ENCODE peak calls at places on chromosomes 11 and 22, in eight cellular contexts. I, M, V, U, L, W, H and B are unnamed samples.
A peak's percentile ranks its signal among the peaks of the same experiment; 100 is the strongest.

GRCh38 chr22:23222033-23222840 is 41.9 kb downstream of the BCR start:
- DNase-seq in H (no peak), L (no peak), I (no peak), W (no peak), M (no peak), U (no peak), V (no peak), B (no peak)

GRCh38 chr22:24845036-24845918 is 39.3 kb downstream of the SGSM1 start:
- DNase-seq in U (no peak), V (no peak), L (no peak), I (no peak), M (no peak), W (no peak), H (no peak), B (no peak)

GRCh38 chr22:19844423-19845368 is 10.0 kb downstream of the GNB1L start:
- DNase-seq in I (no peak), V (peak; percentile 13), W (no peak), M (peak; percentile 30), U (no peak), L (no peak), H (peak; percentile 28), B (no peak)

GRCh38 chr11:68269414-68270081 is 2.2 kb downstream of the C11orf24 start:
- DNase-seq in U (no peak), H (no peak), I (no peak), M (no peak), W (peak; percentile 79), V (no peak), L (no peak), B (no peak)

GRCh38 chr11:58734681-58735490 is 3.1 kb upstream of the GLYAT start:
- DNase-seq in W (no peak), H (no peak), L (no peak), V (no peak), I (no peak), M (no peak), U (no peak), B (no peak)

GRCh38 chr11:111185259-111185658 is 60.3 kb upstream of the POU2AF2 start:
- DNase-seq in I (no peak), W (no peak), M (no peak), H (no peak), V (no peak), L (no peak), U (no peak), B (no peak)

GRCh38 chr11:86484164-86484794 is 109.6 kb downstream of the CCDC81 start:
- DNase-seq in M (no peak), V (no peak), H (no peak), L (no peak), I (no peak), W (no peak), U (no peak), B (no peak)

GRCh38 chr11:63874511-63874910 is 35.6 kb downstream of the MARK2 start:
- DNase-seq in I (no peak), L (no peak), U (no peak), H (no peak), V (no peak), W (no peak), M (no peak), B (no peak)

GRCh38 chr11:33899383-33900037 is 7.6 kb upstream of the LMO2 start:
- DNase-seq in V (no peak), L (no peak), M (no peak), W (no peak), H (no peak), I (no peak), U (no peak), B (no peak)

GRCh38 chr11:57150454-57150917 is 31.3 kb upstream of the LRRC55 start:
- DNase-seq in W (peak; percentile 6), V (no peak), L (no peak), H (no peak), M (no peak), U (no peak), I (no peak), B (no peak)

GRCh38 chr11:10381730-10382129 is 73.3 kb upstream of the AMPD3 start:
- DNase-seq in L (no peak), I (no peak), W (no peak), M (no peak), H (no peak), V (no peak), U (no peak), B (no peak)